ENCODE peak calls at places on chromosomes 13 and 19, in four cellular contexts. K, C, Z and H are unnamed samples.

GRCh38 chr13:41200126-41200525 is 5.8 kb upstream of the KBTBD7 start:
- DNase-seq in Z (no peak), C (no peak), K (no peak), H (no peak)

GRCh38 chr19:13839938-13840750 is 36.8 kb upstream of the NANOS3 start:
- DNase-seq in C (peak; percentile 93), Z (peak; percentile 51), K (peak; percentile 51), H (peak; percentile 88)

GRCh38 chr13:85363504-85363903 is 435.7 kb downstream of the SLITRK6 start:
- DNase-seq in Z (no peak), K (no peak), C (no peak), H (no peak)

GRCh38 chr13:95784161-95784880 is 107.4 kb downstream of the DNAJC3 start:
- DNase-seq in K (peak; percentile 91), Z (no peak), C (no peak), H (no peak)

GRCh38 chr19:30662211-30662861 is 290.2 kb downstream of the ZNF536 start:
- DNase-seq in Z (peak; percentile 28), K (no peak), C (peak; percentile 28), H (no peak)

GRCh38 chr13:91375119-91375729 is 23.2 kb upstream of the GPC5 start:
- DNase-seq in K (peak; percentile 8), C (no peak), Z (no peak), H (no peak)

GRCh38 chr19:47433121-47433520 is 13.8 kb upstream of the MEIS3 start:
- DNase-seq in Z (no peak), C (no peak), K (no peak), H (no peak)

GRCh38 chr19:13804830-13805683 is 9.8 kb downstream of the ZSWIM4 start:
- DNase-seq in C (no peak), Z (peak; percentile 91), K (no peak), H (peak; percentile 77)

GRCh38 chr13:100356889-100357288 is 231.7 kb downstream of the GGACT start:
- DNase-seq in K (peak; percentile 64), Z (no peak), C (no peak), H (no peak)

DNA sequence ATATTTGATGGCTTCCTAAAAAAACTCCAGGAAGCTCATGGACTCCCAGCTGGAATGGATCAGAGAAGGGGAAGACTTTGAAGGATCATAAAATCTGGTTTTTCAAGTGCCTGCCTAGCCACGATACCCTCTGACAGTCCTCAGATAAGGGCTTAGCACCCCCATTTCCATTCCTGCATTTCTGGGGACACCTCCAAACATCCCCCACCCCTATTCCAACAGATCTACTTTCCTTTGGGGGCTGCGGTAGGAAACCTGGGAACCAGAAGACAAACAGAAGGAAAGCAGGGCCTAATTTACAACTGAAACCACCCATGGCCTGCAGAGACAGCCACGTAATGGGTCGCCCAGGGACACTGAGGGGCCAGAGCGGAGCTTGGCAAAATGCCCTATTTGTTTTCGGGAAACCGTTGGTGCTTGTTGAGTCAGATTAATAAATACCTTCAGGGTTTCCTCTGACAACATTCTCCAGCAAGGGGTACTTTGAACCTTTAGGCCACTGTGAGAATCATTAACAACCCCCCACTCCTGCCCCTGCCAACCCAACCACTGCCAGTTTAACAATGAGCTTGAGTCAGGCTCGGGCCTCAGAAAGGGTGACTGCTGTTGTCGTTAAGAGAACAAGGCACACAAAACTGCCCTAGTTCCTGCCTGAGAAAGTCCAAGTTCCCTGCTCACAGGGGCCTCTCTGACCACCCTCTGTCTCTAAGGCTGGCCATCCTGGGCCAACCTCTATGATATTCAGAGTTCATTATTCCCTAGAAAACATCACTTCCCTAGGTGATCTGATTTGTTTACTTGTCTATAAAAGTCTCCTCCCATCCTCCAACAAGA is 23.5 kb downstream of the RHPN2 start:
- DNase-seq in C (no peak), K (no peak), Z (no peak), H (no peak)
- H3K27ac ChIP-seq in C (no peak overlapping the region), K (no peak overlapping the region), Z (peak overlapping the region; percentile 10), H (no peak overlapping the region)

GRCh38 chr13:109151696-109152095 is 522.3 kb downstream of the MYO16 start:
- DNase-seq in Z (peak; percentile 63), C (no peak), K (no peak), H (no peak)
- H3K4me1 ChIP-seq in Z (peaks cover 8% of the 10 kb centered on the region), C (peaks cover 3% of the 10 kb centered on the region), K (peaks cover 27% of the 10 kb centered on the region), H (peaks cover 10% of the 10 kb centered on the region)

GRCh38 chr19:39736088-39736487 is 1.7 kb downstream of the CLC start:
- DNase-seq in Z (no peak), K (no peak), C (no peak), H (no peak)

GRCh38 chr19:39740395-39740794 is 2.6 kb upstream of the CLC start:
- DNase-seq in Z (no peak), K (no peak), C (no peak), H (no peak)

GRCh38 chr19:39737929-39738328 is at the start of gene CLC:
- DNase-seq in K (no peak), C (no peak), Z (no peak), H (no peak)

GRCh38 chr19:39737351-39737750 is 478 bp downstream of the CLC start:
- DNase-seq in K (no peak), C (no peak), Z (no peak), H (no peak)

GRCh38 chr19:39738809-39739208 is 980 bp upstream of the CLC start:
- DNase-seq in K (no peak), Z (no peak), C (no peak), H (no peak)
- H3K27ac ChIP-seq in K (no peak overlapping the region), Z (no peak overlapping the region), C (no peak overlapping the region), H (no peak overlapping the region)

GRCh38 chr19:1296078-1296477 is 10.4 kb downstream of the EFNA2 start:
- DNase-seq in C (no peak), Z (no peak), K (no peak), H (no peak)

GRCh38 chr19:1294688-1295087 is 9.0 kb downstream of the EFNA2 start:
- DNase-seq in K (no peak), C (no peak), Z (no peak), H (no peak)

GRCh38 chr19:1295169-1296012 is 9.7 kb downstream of the EFNA2 start:
- DNase-seq in C (no peak), Z (peak; percentile 84), K (no peak), H (no peak)

GRCh38 chr19:1298235-1298634 is 12.6 kb downstream of the EFNA2 start:
- DNase-seq in C (no peak), K (no peak), Z (no peak), H (no peak)

DNA sequence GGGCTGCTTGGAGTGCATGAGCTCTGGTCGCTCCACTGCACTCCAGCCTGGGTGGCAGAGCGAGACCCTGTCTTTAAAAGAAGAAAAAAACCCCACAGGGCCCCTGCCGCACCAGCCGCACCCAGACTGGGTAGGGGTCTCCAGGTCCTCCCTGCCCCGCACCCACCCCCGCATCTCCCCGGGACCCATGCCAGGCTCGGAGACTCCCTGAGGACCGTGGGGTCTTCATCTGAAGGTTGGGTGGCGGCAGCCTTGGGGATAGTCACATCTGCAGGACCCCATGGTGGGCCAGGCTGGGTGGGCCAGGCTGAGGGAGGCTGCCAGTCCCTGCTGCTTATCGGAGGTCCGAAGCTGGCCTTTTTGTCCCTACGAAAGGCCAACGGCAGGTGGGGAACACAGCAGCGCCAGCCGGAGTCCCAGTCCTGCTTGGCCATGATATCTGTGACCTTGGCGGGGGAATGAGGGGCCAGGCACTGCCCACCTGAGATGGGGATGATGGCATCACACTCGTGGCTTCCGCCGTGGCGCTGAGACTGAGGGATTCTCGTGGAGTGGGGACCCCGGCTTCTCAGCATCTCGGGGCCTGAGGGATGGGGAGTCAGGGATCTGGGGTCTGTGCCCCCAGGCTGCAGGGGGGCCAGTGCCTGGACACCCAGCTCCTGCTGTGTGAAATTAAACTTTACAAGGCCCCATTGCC is 11.1 kb downstream of the EFNA2 start:
- DNase-seq in C (no peak), K (no peak), Z (no peak), H (no peak)
- H3K4me1 ChIP-seq in C (no peaks in the 10 kb centered on the region), K (peaks cover 3% of the 10 kb centered on the region), Z (no peaks in the 10 kb centered on the region), H (no peaks in the 10 kb centered on the region)